ENCODE peak calls at places on chromosome 19, in seven cellular contexts. One of them, this sample, is unnamed.
A peak's percentile ranks its signal among the peaks of the same experiment; 100 is the strongest.

GRCh38 chr19:306151-306900 is 15.1 kb upstream of the PLPP2 start:
- DNase-seq in stimulated activated CD4-positive, alpha-beta T cell treated with anti-CD3 and anti-CD28 coated beads, Interleukin-12 subunit alpha, Interleukin-12 subunit beta, amount 100 ng/mL, for 4 hours: no peak
- DNase-seq in NCI-H345: no peak
- DNase-seq in AG04450: no peak
- DNase-seq in AG09319: no peak
- DNase-seq in endothelial cell: no peak
- DNase-seq in COR-L47: no peak
- DNase-seq in this sample: no peak

GRCh38 chr19:6278740-6279619 is 795 bp downstream of the MLLT1 start:
- DNase-seq in stimulated activated CD4-positive, alpha-beta T cell treated with anti-CD3 and anti-CD28 coated beads, Interleukin-12 subunit alpha, Interleukin-12 subunit beta, amount 100 ng/mL, for 4 hours: no peak
- DNase-seq in NCI-H345: no peak
- DNase-seq in AG04450: no peak
- DNase-seq in AG09319: no peak
- DNase-seq in endothelial cell: no peak
- DNase-seq in COR-L47: no peak
- DNase-seq in this sample: no peak

GRCh38 chr19:10501971-10502523 is 1.1 kb downstream of the KEAP1 start:
- DNase-seq in stimulated activated CD4-positive, alpha-beta T cell treated with anti-CD3 and anti-CD28 coated beads, Interleukin-12 subunit alpha, Interleukin-12 subunit beta, amount 100 ng/mL, for 4 hours: peak; percentile 55
- DNase-seq in NCI-H345: peak; percentile 62
- DNase-seq in AG04450: no peak
- DNase-seq in AG09319: no peak
- DNase-seq in endothelial cell: peak; percentile 39
- DNase-seq in COR-L47: peak; percentile 78
- DNase-seq in this sample: peak; percentile 44

GRCh38 chr19:36113895-36114762 is 546 bp downstream of the POLR2I start:
- DNase-seq in stimulated activated CD4-positive, alpha-beta T cell treated with anti-CD3 and anti-CD28 coated beads, Interleukin-12 subunit alpha, Interleukin-12 subunit beta, amount 100 ng/mL, for 4 hours: peak; percentile 22
- DNase-seq in NCI-H345: peak; percentile 74
- DNase-seq in AG04450: no peak
- DNase-seq in AG09319: no peak
- DNase-seq in endothelial cell: peak; percentile 9
- DNase-seq in COR-L47: peak; percentile 15
- DNase-seq in this sample: peak; percentile 18

GRCh38 chr19:46191972-46192371 is 37.6 kb upstream of the IGFL1 start:
- DNase-seq in stimulated activated CD4-positive, alpha-beta T cell treated with anti-CD3 and anti-CD28 coated beads, Interleukin-12 subunit alpha, Interleukin-12 subunit beta, amount 100 ng/mL, for 4 hours: no peak
- DNase-seq in NCI-H345: no peak
- DNase-seq in AG04450: no peak
- DNase-seq in AG09319: no peak
- DNase-seq in endothelial cell: no peak
- DNase-seq in COR-L47: no peak
- DNase-seq in this sample: no peak

GRCh38 chr19:3061214-3062161 is 807 bp downstream of the TLE5 start:
- DNase-seq in stimulated activated CD4-positive, alpha-beta T cell treated with anti-CD3 and anti-CD28 coated beads, Interleukin-12 subunit alpha, Interleukin-12 subunit beta, amount 100 ng/mL, for 4 hours: peak; percentile 54
- DNase-seq in NCI-H345: peak; percentile 27
- DNase-seq in AG04450: no peak
- DNase-seq in AG09319: no peak
- DNase-seq in endothelial cell: no peak
- DNase-seq in COR-L47: peak; percentile 64
- DNase-seq in this sample: peak; percentile 30

GRCh38 chr19:31530781-31531180 is 181.5 kb upstream of the TSHZ3 start:
- DNase-seq in stimulated activated CD4-positive, alpha-beta T cell treated with anti-CD3 and anti-CD28 coated beads, Interleukin-12 subunit alpha, Interleukin-12 subunit beta, amount 100 ng/mL, for 4 hours: no peak
- DNase-seq in NCI-H345: no peak
- DNase-seq in AG04450: no peak
- DNase-seq in AG09319: no peak
- DNase-seq in endothelial cell: no peak
- DNase-seq in COR-L47: no peak
- DNase-seq in this sample: no peak

GRCh38 chr19:34555447-34555846 is 73.9 kb downstream of the WTIP start:
- DNase-seq in stimulated activated CD4-positive, alpha-beta T cell treated with anti-CD3 and anti-CD28 coated beads, Interleukin-12 subunit alpha, Interleukin-12 subunit beta, amount 100 ng/mL, for 4 hours: no peak
- DNase-seq in NCI-H345: peak; percentile 15
- DNase-seq in AG04450: no peak
- DNase-seq in AG09319: no peak
- DNase-seq in endothelial cell: no peak
- DNase-seq in COR-L47: no peak
- DNase-seq in this sample: peak; percentile 3

GRCh38 chr19:24099829-24100228 is 12.8 kb downstream of the ZNF254 start:
- DNase-seq in stimulated activated CD4-positive, alpha-beta T cell treated with anti-CD3 and anti-CD28 coated beads, Interleukin-12 subunit alpha, Interleukin-12 subunit beta, amount 100 ng/mL, for 4 hours: no peak
- DNase-seq in NCI-H345: no peak
- DNase-seq in AG04450: no peak
- DNase-seq in AG09319: no peak
- DNase-seq in endothelial cell: no peak
- DNase-seq in COR-L47: no peak
- DNase-seq in this sample: no peak

GRCh38 chr19:55161571-55162322 is 4.2 kb upstream of the TNNI3 start:
- DNase-seq in stimulated activated CD4-positive, alpha-beta T cell treated with anti-CD3 and anti-CD28 coated beads, Interleukin-12 subunit alpha, Interleukin-12 subunit beta, amount 100 ng/mL, for 4 hours: no peak
- DNase-seq in NCI-H345: no peak
- DNase-seq in AG04450: no peak
- DNase-seq in AG09319: no peak
- DNase-seq in endothelial cell: no peak
- DNase-seq in COR-L47: no peak
- DNase-seq in this sample: no peak

GRCh38 chr19:14393303-14393702 is 12.1 kb downstream of the ADGRE5 start:
- DNase-seq in stimulated activated CD4-positive, alpha-beta T cell treated with anti-CD3 and anti-CD28 coated beads, Interleukin-12 subunit alpha, Interleukin-12 subunit beta, amount 100 ng/mL, for 4 hours: no peak
- DNase-seq in NCI-H345: no peak
- DNase-seq in AG04450: no peak
- DNase-seq in AG09319: no peak
- DNase-seq in endothelial cell: no peak
- DNase-seq in COR-L47: no peak
- DNase-seq in this sample: no peak

GRCh38 chr19:46390121-46390858 is 23.1 kb downstream of the CCDC8 start:
- DNase-seq in stimulated activated CD4-positive, alpha-beta T cell treated with anti-CD3 and anti-CD28 coated beads, Interleukin-12 subunit alpha, Interleukin-12 subunit beta, amount 100 ng/mL, for 4 hours: no peak
- DNase-seq in NCI-H345: no peak
- DNase-seq in AG04450: no peak
- DNase-seq in AG09319: no peak
- DNase-seq in endothelial cell: no peak
- DNase-seq in COR-L47: no peak
- DNase-seq in this sample: no peak

GRCh38 chr19:3821857-3822364 is 35.7 kb upstream of the MATK start:
- DNase-seq in stimulated activated CD4-positive, alpha-beta T cell treated with anti-CD3 and anti-CD28 coated beads, Interleukin-12 subunit alpha, Interleukin-12 subunit beta, amount 100 ng/mL, for 4 hours: peak; percentile 88
- DNase-seq in NCI-H345: peak; percentile 63
- DNase-seq in AG04450: no peak
- DNase-seq in AG09319: no peak
- DNase-seq in endothelial cell: peak; percentile 92
- DNase-seq in COR-L47: peak; percentile 50
- DNase-seq in this sample: peak; percentile 64

GRCh38 chr19:12766051-12766521 is 9.3 kb downstream of the HOOK2 start:
- DNase-seq in stimulated activated CD4-positive, alpha-beta T cell treated with anti-CD3 and anti-CD28 coated beads, Interleukin-12 subunit alpha, Interleukin-12 subunit beta, amount 100 ng/mL, for 4 hours: peak; percentile 73
- DNase-seq in NCI-H345: no peak
- DNase-seq in AG04450: peak; percentile 45
- DNase-seq in AG09319: no peak
- DNase-seq in endothelial cell: peak; percentile 81
- DNase-seq in COR-L47: peak; percentile 49
- DNase-seq in this sample: no peak

GRCh38 chr19:46049597-46049996 is 8.8 kb upstream of the IGFL4 start:
- DNase-seq in stimulated activated CD4-positive, alpha-beta T cell treated with anti-CD3 and anti-CD28 coated beads, Interleukin-12 subunit alpha, Interleukin-12 subunit beta, amount 100 ng/mL, for 4 hours: no peak
- DNase-seq in NCI-H345: peak; percentile 66
- DNase-seq in AG04450: no peak
- DNase-seq in AG09319: no peak
- DNase-seq in endothelial cell: no peak
- DNase-seq in COR-L47: no peak
- DNase-seq in this sample: no peak

GRCh38 chr19:43575156-43575950 is at the start of the genes PINLYP and XRCC1:
- DNase-seq in stimulated activated CD4-positive, alpha-beta T cell treated with anti-CD3 and anti-CD28 coated beads, Interleukin-12 subunit alpha, Interleukin-12 subunit beta, amount 100 ng/mL, for 4 hours: peak; percentile 93
- DNase-seq in NCI-H345: peak; percentile 98
- DNase-seq in AG04450: peak; percentile 94
- DNase-seq in AG09319: peak; percentile 95
- DNase-seq in endothelial cell: peak; percentile 96
- DNase-seq in COR-L47: peak; percentile 99
- DNase-seq in this sample: peak; percentile 99

GRCh38 chr19:16714702-16715294 is 4.8 kb upstream of the NWD1 start:
- DNase-seq in stimulated activated CD4-positive, alpha-beta T cell treated with anti-CD3 and anti-CD28 coated beads, Interleukin-12 subunit alpha, Interleukin-12 subunit beta, amount 100 ng/mL, for 4 hours: peak; percentile 21
- DNase-seq in NCI-H345: peak; percentile 45
- DNase-seq in AG04450: no peak
- DNase-seq in AG09319: no peak
- DNase-seq in endothelial cell: peak; percentile 67
- DNase-seq in COR-L47: no peak
- DNase-seq in this sample: peak; percentile 59

GRCh38 chr19:51070334-51070886 is 5.5 kb upstream of the KLK13 start:
- DNase-seq in stimulated activated CD4-positive, alpha-beta T cell treated with anti-CD3 and anti-CD28 coated beads, Interleukin-12 subunit alpha, Interleukin-12 subunit beta, amount 100 ng/mL, for 4 hours: no peak
- DNase-seq in NCI-H345: no peak
- DNase-seq in AG04450: no peak
- DNase-seq in AG09319: no peak
- DNase-seq in endothelial cell: no peak
- DNase-seq in COR-L47: peak; percentile 13
- DNase-seq in this sample: no peak